ENCODE peak calls at places on chromosomes 6 and 20, in eight cellular contexts. X is aorta; N is psoas muscle; B is GM23338; T is CD8-positive, alpha-beta T cell; A is breast epithelium; Y is transverse colon; C is IMR-90. S is an unnamed sample. For H3K4me1, the result is how much of the 10 kb centered on the place peaks cover.

GRCh38 chr20:50378170-50379000 is 131.8 kb upstream of the PTPN1 start:
- DNase-seq in X (no peak), N (no peak), B (no peak), T (no peak), A (no peak), Y (no peak), C (peak), S (no peak)

GRCh38 chr20:16574656-16575355 is 1.6 kb upstream of the KIF16B start:
- DNase-seq in X (peak), N (peak), B (peak), T (peak), A (peak), Y (peak), C (peak), S (peak)

GRCh38 chr6:26175428-26176181 is 88.4 kb downstream of the HFE start:
- DNase-seq in X (no peak), N (no peak), B (peak), T (peak), A (no peak), Y (peak), C (peak), S (peak)

GRCh38 chr6:124535746-124536145 is 426.5 kb upstream of the RNF217 start:
- DNase-seq in X (no peak), N (no peak), B (no peak), T (no peak), A (no peak), Y (no peak), C (no peak), S (no peak)

GRCh38 chr20:44142416-44142815 is 44.6 kb downstream of the JPH2 start:
- DNase-seq in X (no peak), N (no peak), B (no peak), T (no peak), A (no peak), Y (no peak), C (peak), S (no peak)

GRCh38 chr6:122799916-122800701 is 11.1 kb downstream of the SMPDL3A start:
- DNase-seq in X (no peak), N (no peak), B (no peak), T (no peak), A (no peak), Y (peak), C (peak), S (no peak)

GRCh38 chr6:34237722-34238506 is 1.2 kb downstream of the HMGA1 start:
- DNase-seq in X (no peak), N (peak), B (peak), T (peak), A (no peak), Y (peak), C (peak), S (peak)

GRCh38 chr6:56752009-56752408 is 109.3 kb upstream of the DST start:
- DNase-seq in X (no peak), N (no peak), B (peak), T (no peak), A (no peak), Y (no peak), C (peak), S (no peak)

GRCh38 chr6:28757429-28758045 is 166.2 kb downstream of the TRIM27 start:
- DNase-seq in X (no peak), N (no peak), B (peak), T (no peak), A (no peak), Y (no peak), C (no peak), S (no peak)

GRCh38 chr6:57423468-57423867 is 106.0 kb downstream of the PRIM2 start:
- DNase-seq in X (no peak), N (no peak), B (peak), T (no peak), A (no peak), Y (no peak), C (no peak), S (no peak)

GRCh38 chr6:11650711-11651110 is 113.2 kb downstream of the TMEM170B start:
- DNase-seq in X (no peak), N (no peak), B (peak), T (no peak), A (no peak), Y (no peak), C (no peak), S (no peak)

GRCh38 chr6:42162384-42162783 is 10.8 kb upstream of the GUCA1A start:
- DNase-seq in X (no peak), N (no peak), B (no peak), T (no peak), A (no peak), Y (no peak), C (no peak), S (no peak)

GRCh38 chr6:19465760-19466159 is 371.4 kb upstream of the ID4 start:
- DNase-seq in X (no peak), N (no peak), B (no peak), T (no peak), A (no peak), Y (no peak), C (peak), S (no peak)

GRCh38 chr20:56342783-56343182 is 16.0 kb upstream of the FAM210B start:
- DNase-seq in X (no peak), N (no peak), B (no peak), T (no peak), A (no peak), Y (no peak), C (no peak), S (no peak)

GRCh38 chr6:51844391-51844735 is 243.1 kb downstream of the PKHD1 start:
- DNase-seq in X (no peak), N (no peak), B (peak), T (no peak), A (no peak), Y (no peak), C (no peak), S (no peak)

GRCh38 chr6:21523652-21524051 is 69.9 kb upstream of the SOX4 start:
- DNase-seq in X (no peak), N (no peak), B (no peak), T (no peak), A (no peak), Y (no peak), C (no peak), S (no peak)

DNA sequence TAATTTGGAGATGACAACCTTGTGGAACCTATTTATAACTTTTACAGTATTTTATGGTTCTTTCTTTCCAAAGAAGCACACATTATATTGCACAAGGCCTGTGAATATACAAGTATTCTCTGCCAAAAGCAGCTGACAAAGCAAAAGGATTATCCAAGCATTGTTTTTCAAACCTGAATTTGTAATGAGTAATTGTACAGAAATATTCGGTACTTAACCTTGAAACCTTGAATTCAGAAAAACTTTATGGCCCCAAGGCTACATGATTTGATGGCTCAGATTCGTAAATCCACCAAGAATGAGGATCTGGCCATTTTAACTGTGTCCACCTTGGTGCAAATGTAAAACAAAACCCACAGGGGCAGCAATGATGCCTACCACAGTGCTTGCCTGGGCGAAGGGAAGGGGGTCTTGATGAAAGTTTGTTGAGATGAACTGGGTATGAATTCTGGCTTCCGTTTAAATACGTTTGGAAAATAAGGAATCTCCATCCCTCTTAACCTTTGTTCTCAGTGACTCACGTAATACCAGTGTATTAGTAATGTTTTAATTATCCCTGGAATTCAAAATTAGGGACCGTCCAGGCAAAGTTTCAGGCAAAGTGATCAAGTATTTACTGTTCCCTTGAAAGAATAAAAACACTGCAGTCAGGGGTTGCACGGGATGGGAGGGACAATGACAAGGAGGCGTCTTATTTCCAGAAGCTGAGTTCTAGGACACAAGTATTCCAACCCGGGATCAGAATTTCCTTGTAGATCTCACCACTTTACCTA is 2.7 kb upstream of the RBM24 start:
- DNase-seq in X (no peak), N (no peak), B (no peak), T (no peak), A (no peak), Y (no peak), C (peak), S (no peak)
- H3K4me1 ChIP-seq in X (under half), N (under half), B (under half), T (under half), A (under half), Y (under half), C (under half), S (under half)

GRCh38 chr20:40688129-40689099 is 622 bp downstream of the MAFB start:
- DNase-seq in X (peak), N (peak), B (no peak), T (no peak), A (no peak), Y (no peak), C (peak), S (no peak)
- H3K27ac ChIP-seq in X (peak), N (peak), B (no peak), T (no peak), A (peak), Y (peak), C (no peak), S (no peak)

GRCh38 chr20:58851221-58851968 is 693 bp upstream of the GNAS-AS1 start:
- DNase-seq in X (no peak), N (no peak), B (peak), T (no peak), A (no peak), Y (no peak), C (no peak), S (no peak)
- H3K4me3 ChIP-seq in X (no peak), N (peak), B (peak), T (peak), A (peak), Y (no peak), C (peak), S (peak)

DNA sequence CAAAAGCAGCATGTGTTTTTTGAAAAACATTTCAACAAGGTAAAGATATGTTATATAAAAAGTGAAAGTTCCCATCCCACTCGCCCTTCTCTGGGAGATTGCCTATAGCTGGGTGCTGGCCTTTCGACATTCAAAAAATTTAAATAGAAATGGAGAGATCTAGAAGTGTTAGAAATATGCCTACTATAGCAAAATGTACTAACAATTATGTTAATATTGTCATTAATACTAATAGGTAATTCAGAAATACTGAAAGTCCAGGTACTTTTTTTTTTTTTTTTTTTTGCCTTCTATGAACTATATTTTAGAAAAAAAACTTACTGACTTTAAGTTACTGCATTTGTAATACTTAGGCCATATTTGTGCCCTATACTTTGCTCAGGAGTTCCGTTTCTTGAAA is 87.1 kb downstream of the SESN1 start:
- DNase-seq in X (no peak), N (no peak), B (no peak), T (no peak), A (no peak), Y (no peak), C (no peak), S (no peak)
- H3K4me1 ChIP-seq in X (under half), N (half or more), B (under half), T (under half), A (under half), Y (under half), C (under half), S (under half)

GRCh38 chr20:48825551-48825885 is 2.3 kb downstream of the PREX1 start:
- DNase-seq in X (no peak), N (no peak), B (no peak), T (no peak), A (no peak), Y (no peak), C (no peak), S (no peak)
- H3K27ac ChIP-seq in X (no peak), N (peak), B (no peak), T (peak), A (peak), Y (peak), C (no peak), S (peak)